ENCODE peak calls at places on chromosomes 2 and 18, in four cellular contexts. Z is hepatocyte, M is neuronal stem cell, F is posterior vena cava. R is an unnamed sample.

GRCh38 chr18:48605408-48605845 is 66.6 kb downstream of the CTIF start:
- DNase-seq in F (no peak), Z (peak; percentile 33), M (no peak), R (no peak)

GRCh38 chr2:96265349-96265839 is 403 bp downstream of the TMEM127 start:
- DNase-seq in F (peak; percentile 86), Z (peak; percentile 63), M (no peak), R (peak; percentile 92)

GRCh38 chr2:156536534-156536933 is 100.4 kb downstream of the GPD2 start:
- DNase-seq in F (no peak), M (no peak), Z (no peak), R (no peak)

GRCh38 chr18:13556497-13556896 is 169.9 kb downstream of the FAM210A start:
- DNase-seq in M (no peak), F (no peak), Z (no peak), R (no peak)

GRCh38 chr2:67451086-67451832 is 54.1 kb downstream of the ETAA1 start:
- DNase-seq in Z (peak; percentile 45), F (no peak), M (no peak), R (no peak)

GRCh38 chr2:27901219-27901618 is 10.7 kb downstream of the BABAM2 start:
- DNase-seq in M (no peak), Z (no peak), F (no peak), R (no peak)

GRCh38 chr2:232524771-232525170 is 1.2 kb upstream of the CHRND start:
- DNase-seq in Z (no peak), F (no peak), M (no peak), R (no peak)

GRCh38 chr18:13217466-13217961 is 1.0 kb upstream of the LDLRAD4 start:
- DNase-seq in F (peak; percentile 88), M (peak; percentile 57), Z (peak; percentile 71), R (no peak)

GRCh38 chr2:160210599-160211138 is 10.6 kb upstream of the ITGB6 start:
- DNase-seq in F (peak; percentile 83), M (peak; percentile 51), Z (peak; percentile 76), R (no peak)

GRCh38 chr2:95375532-95376221 is 26.8 kb upstream of the FAHD2A start:
- DNase-seq in F (peak; percentile 48), M (no peak), Z (no peak), R (peak; percentile 69)

GRCh38 chr2:154740360-154740759 is 41.9 kb downstream of the KCNJ3 start:
- DNase-seq in Z (no peak), F (no peak), M (no peak), R (no peak)

GRCh38 chr2:7773362-7773973 is 856.3 kb downstream of the RNF144A start:
- DNase-seq in Z (no peak), M (no peak), F (no peak), R (no peak)

GRCh38 chr2:144010096-144010495 is 509.8 kb downstream of the ZEB2 start:
- DNase-seq in F (no peak), M (no peak), Z (no peak), R (no peak)